ENCODE peak calls at places on chromosomes 16 and 17, in seven cellular contexts. E is EH; F is naive thymus-derived CD4-positive, alpha-beta T cell; Z is EL; A is thyroid gland; Y is cardiac fibroblast; V is pancreas. H is an unnamed sample.

GRCh38 chr17:28970879-28971278 is 19.6 kb upstream of the PHF12 start:
- DNase-seq in A (no peak), E (no peak), Y (no peak), Z (no peak), V (no peak), F (no peak), H (no peak)

GRCh38 chr17:50640701-50641338 is 6.1 kb downstream of the ABCC3 start:
- DNase-seq in V (no peak), E (peak), A (no peak), Y (peak), F (no peak), Z (peak), H (peak)

GRCh38 chr17:17926036-17926435 is 46.2 kb downstream of the TOM1L2 start:
- DNase-seq in Y (no peak), V (no peak), A (no peak), F (no peak), E (no peak), Z (no peak), H (no peak)

GRCh38 chr16:82758904-82759303 is 132.1 kb downstream of the CDH13 start:
- DNase-seq in F (no peak), Z (no peak), Y (no peak), V (no peak), A (no peak), E (no peak), H (no peak)

GRCh38 chr17:66494023-66494803 is 191.8 kb downstream of the PRKCA start:
- DNase-seq in Z (peak), V (no peak), Y (peak), F (no peak), A (no peak), E (peak), H (peak)

GRCh38 chr16:515175-515962 is 12.1 kb upstream of the CAPN15 start:
- DNase-seq in Y (no peak), E (no peak), Z (no peak), A (no peak), F (no peak), V (no peak), H (no peak)

GRCh38 chr16:31202402-31203385 is at the start of gene PYCARD:
- DNase-seq in A (peak), E (peak), Z (peak), V (peak), Y (peak), F (peak), H (peak)

GRCh38 chr16:78994135-78994534 is 606.4 kb downstream of the MAF start:
- DNase-seq in V (no peak), A (no peak), Z (no peak), F (no peak), Y (no peak), E (no peak), H (no peak)

GRCh38 chr17:27533874-27534815 is 77.9 kb downstream of the KSR1 start:
- DNase-seq in Z (peak), F (no peak), A (no peak), Y (peak), E (peak), V (no peak), H (peak)

GRCh38 chr16:68282064-68282452 is 17.7 kb downstream of the SLC7A6 start:
- DNase-seq in F (no peak), Z (no peak), Y (no peak), E (no peak), V (no peak), A (no peak), H (no peak)

GRCh38 chr17:62869885-62870580 is 61.9 kb upstream of the MARCHF10 start:
- DNase-seq in Z (peak), V (no peak), E (peak), Y (peak), A (no peak), F (no peak), H (peak)

GRCh38 chr17:37789166-37789565 is 44.3 kb upstream of the HNF1B start:
- DNase-seq in A (no peak), E (no peak), Z (no peak), Y (no peak), F (no peak), V (no peak), H (no peak)

GRCh38 chr17:8125196-8125946 is 1.5 kb upstream of the HES7 start:
- DNase-seq in A (peak), V (peak), Y (peak), F (peak), Z (peak), E (peak), H (peak)

GRCh38 chr16:10805362-10805761 is 13.2 kb downstream of the TVP23A start:
- DNase-seq in E (no peak), V (no peak), Y (no peak), F (no peak), A (no peak), Z (no peak), H (no peak)

GRCh38 chr17:71500761-71501555 is 619.9 kb upstream of the SOX9 start:
- DNase-seq in E (peak), V (no peak), Y (peak), A (no peak), F (no peak), Z (peak), H (peak)

GRCh38 chr16:27268376-27269299 is at the start of gene NSMCE1:
- DNase-seq in A (peak), Y (peak), V (peak), Z (peak), E (peak), F (peak), H (peak)

GRCh38 chr17:76159157-76159556 is 18.1 kb upstream of the FOXJ1 start:
- DNase-seq in Z (no peak), Y (no peak), F (no peak), V (no peak), E (no peak), A (no peak), H (no peak)

GRCh38 chr17:14833201-14833773 is 431.8 kb downstream of the PMP22 start:
- DNase-seq in V (no peak), A (no peak), Z (peak), E (peak), Y (peak), F (no peak), H (peak)

GRCh38 chr17:65297384-65297783 is 160.2 kb downstream of the RGS9 start:
- DNase-seq in Z (peak), V (no peak), E (peak), F (no peak), Y (peak), A (no peak), H (peak)

GRCh38 chr17:8019665-8020064 is 17.2 kb downstream of the GUCY2D start:
- DNase-seq in Z (no peak), Y (peak), A (no peak), V (no peak), E (peak), F (no peak), H (no peak)

GRCh38 chr17:27538156-27538955 is 82.1 kb downstream of the KSR1 start:
- DNase-seq in A (no peak), Y (no peak), Z (no peak), F (no peak), V (peak), E (peak), H (no peak)

GRCh38 chr17:65554568-65555223 is 6.8 kb downstream of the AXIN2 start:
- DNase-seq in E (peak), Y (no peak), F (no peak), Z (peak), A (peak), V (peak), H (no peak)

H was measured in choroid plexus epithelial cell.